ENCODE peak calls at places on chromosomes 7 and 10, in six cellular contexts. X is breast epithelium, O is Peyer's patch, S is stomach, F is AG04450, W is astrocyte. Q is an unnamed sample.

GRCh38 chr10:74432841-74433594 is 282.0 kb downstream of the ADK start:
- DNase-seq in X (no peak), O (no peak), S (no peak), F (peak), W (peak), Q (no peak)

GRCh38 chr7:51318886-51319579 is 2.4 kb upstream of the COBL start:
- DNase-seq in X (no peak), O (peak), S (no peak), F (no peak), W (no peak), Q (no peak)

GRCh38 chr7:28096713-28097112 is 83.9 kb downstream of the JAZF1 start:
- DNase-seq in X (peak), O (peak), S (peak), F (peak), W (no peak), Q (no peak)

GRCh38 chr7:75950111-75950681 is 35.2 kb downstream of the POR start:
- DNase-seq in X (no peak), O (no peak), S (no peak), F (no peak), W (no peak), Q (no peak)

GRCh38 chr10:127137391-127137790 is 59.0 kb downstream of the INSYN2A start:
- DNase-seq in X (no peak), O (no peak), S (no peak), F (no peak), W (no peak), Q (no peak)

GRCh38 chr10:122192142-122192541 is 79.0 kb upstream of the BTBD16 start:
- DNase-seq in X (no peak), O (no peak), S (no peak), F (no peak), W (no peak), Q (no peak)

GRCh38 chr10:132148261-132149251 is 38.2 kb upstream of the DPYSL4 start:
- DNase-seq in X (no peak), O (no peak), S (no peak), F (no peak), W (no peak), Q (no peak)

GRCh38 chr10:7984896-7985295 is 69.6 kb upstream of the GATA3 start:
- DNase-seq in X (no peak), O (no peak), S (no peak), F (no peak), W (no peak), Q (no peak)

GRCh38 chr7:151710121-151710640 is 166.7 kb downstream of the PRKAG2 start:
- DNase-seq in X (no peak), O (no peak), S (no peak), F (no peak), W (no peak), Q (no peak)

GRCh38 chr10:86079088-86079487 is 287.5 kb downstream of the GRID1 start:
- DNase-seq in X (no peak), O (no peak), S (peak), F (no peak), W (peak), Q (no peak)

GRCh38 chr7:2921748-2922147 is 77.6 kb upstream of the GNA12 start:
- DNase-seq in X (no peak), O (no peak), S (no peak), F (no peak), W (no peak), Q (no peak)

GRCh38 chr10:77321868-77322267 is 315.7 kb downstream of the KCNMA1 start:
- DNase-seq in X (no peak), O (no peak), S (no peak), F (no peak), W (peak), Q (no peak)

GRCh38 chr10:133264455-133264854 is 12.2 kb downstream of the ADAM8 start:
- DNase-seq in X (no peak), O (peak), S (no peak), F (no peak), W (no peak), Q (no peak)

GRCh38 chr10:108112218-108112617 is 947.7 kb upstream of the SORCS1 start:
- DNase-seq in X (no peak), O (no peak), S (no peak), F (no peak), W (no peak), Q (no peak)

GRCh38 chr10:131946880-131947279 is 34.8 kb downstream of the BNIP3 start:
- DNase-seq in X (peak), O (no peak), S (peak), F (no peak), W (peak), Q (no peak)

GRCh38 chr10:115856580-115856979 is 416.4 kb downstream of the GFRA1 start:
- DNase-seq in X (no peak), O (no peak), S (no peak), F (no peak), W (no peak), Q (no peak)

GRCh38 chr10:122510736-122511135 is 49.4 kb downstream of the HTRA1 start:
- DNase-seq in X (no peak), O (no peak), S (no peak), F (no peak), W (no peak), Q (no peak)

GRCh38 chr10:29374162-29374561 is 85.3 kb downstream of the LYZL1 start:
- DNase-seq in X (no peak), O (no peak), S (no peak), F (no peak), W (no peak), Q (no peak)

GRCh38 chr10:1043532-1043995 is 5.4 kb downstream of the IDI1 start:
- DNase-seq in X (no peak), O (peak), S (no peak), F (no peak), W (no peak), Q (no peak)

GRCh38 chr7:55441668-55442305 is 76.7 kb downstream of the LANCL2 start:
- DNase-seq in X (no peak), O (no peak), S (no peak), F (peak), W (peak), Q (peak)

GRCh38 chr10:133127291-133128125 is 32.5 kb upstream of the KNDC1 start:
- DNase-seq in X (no peak), O (no peak), S (no peak), F (no peak), W (no peak), Q (no peak)

GRCh38 chr10:50417906-50418697 is 166.8 kb upstream of the ASAH2 start:
- DNase-seq in X (no peak), O (peak), S (peak), F (peak), W (peak), Q (no peak)

GRCh38 chr10:127889605-127890195 is 3.0 kb downstream of the CLRN3 start:
- DNase-seq in X (no peak), O (no peak), S (no peak), F (no peak), W (peak), Q (no peak)

GRCh38 chr7:154584352-154585252 is 418.3 kb downstream of the PAXIP1 start:
- DNase-seq in X (no peak), O (no peak), S (no peak), F (no peak), W (peak), Q (no peak)
- H3K4me3 ChIP-seq in X (no peak), O (no peak), S (no peak), F (no peak), W (no peak), Q (no peak)

GRCh38 chr10:124918906-124919305 is 23.0 kb upstream of the ZRANB1 start:
- DNase-seq in X (no peak), O (no peak), S (no peak), F (no peak), W (no peak), Q (no peak)
- H3K4me3 ChIP-seq in X (no peak), O (peak), S (peak), F (peak), W (peak), Q (peak)

GRCh38 chr10:63273575-63273974 is 140.4 kb downstream of the NRBF2 start:
- DNase-seq in X (no peak), O (no peak), S (no peak), F (no peak), W (no peak), Q (no peak)
- H3K4me3 ChIP-seq in X (no peak), O (no peak), S (no peak), F (no peak), W (no peak), Q (no peak)

GRCh38 chr7:73737491-73738219 is 947 bp downstream of the ABHD11 start:
- DNase-seq in X (no peak), O (no peak), S (no peak), F (no peak), W (no peak), Q (no peak)
- H3K4me3 ChIP-seq in X (peak), O (peak), S (peak), F (peak), W (peak), Q (peak)

GRCh38 chr7:80078159-80078731 is 56.4 kb upstream of the GNAI1 start:
- DNase-seq in X (no peak), O (no peak), S (no peak), F (no peak), W (peak), Q (no peak)
- H3K4me3 ChIP-seq in X (peak), O (peak), S (peak), F (peak), W (no peak), Q (no peak)

GRCh38 chr7:4740796-4741195 is 34.6 kb upstream of the AP5Z1 start:
- DNase-seq in X (no peak), O (no peak), S (no peak), F (no peak), W (no peak), Q (no peak)

GRCh38 chr7:4737300-4737699 is 38.1 kb upstream of the AP5Z1 start:
- DNase-seq in X (no peak), O (no peak), S (no peak), F (no peak), W (no peak), Q (no peak)

GRCh38 chr7:4739528-4739992 is 35.9 kb upstream of the AP5Z1 start:
- DNase-seq in X (no peak), O (no peak), S (peak), F (no peak), W (peak), Q (no peak)

GRCh38 chr7:4742051-4742573 is 33.3 kb upstream of the AP5Z1 start:
- DNase-seq in X (peak), O (peak), S (peak), F (no peak), W (no peak), Q (no peak)

GRCh38 chr7:4738711-4739527 is 36.5 kb upstream of the AP5Z1 start:
- DNase-seq in X (no peak), O (no peak), S (peak), F (no peak), W (peak), Q (peak)
- H3K4me3 ChIP-seq in X (peak), O (peak), S (peak), F (peak), W (peak), Q (peak)

DNA sequence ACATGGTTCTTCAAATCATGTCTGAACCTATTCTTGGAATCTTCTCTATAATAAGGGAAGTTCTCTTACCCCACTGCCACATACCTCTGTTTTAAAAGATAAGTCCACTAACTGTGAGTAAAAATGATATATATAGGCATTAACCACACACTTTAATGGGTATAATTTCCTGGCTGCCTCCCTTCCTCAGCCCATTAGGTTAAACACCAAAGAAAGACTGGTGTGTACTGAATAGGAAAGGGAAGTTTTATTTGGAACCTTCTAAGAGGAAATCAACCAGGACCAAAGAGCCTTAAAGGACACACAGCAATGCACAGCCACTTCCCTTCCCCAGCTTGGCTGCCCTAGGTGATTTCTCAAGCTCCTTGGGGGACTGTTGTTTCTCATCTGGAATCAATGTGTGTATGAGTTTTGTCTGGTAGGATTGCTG is 5.0 kb upstream of the WBP1L start:
- DNase-seq in X (no peak), O (no peak), S (no peak), F (no peak), W (no peak), Q (no peak)
- H3K4me3 ChIP-seq in X (no peak), O (no peak), S (no peak), F (no peak), W (no peak), Q (no peak)

DNA sequence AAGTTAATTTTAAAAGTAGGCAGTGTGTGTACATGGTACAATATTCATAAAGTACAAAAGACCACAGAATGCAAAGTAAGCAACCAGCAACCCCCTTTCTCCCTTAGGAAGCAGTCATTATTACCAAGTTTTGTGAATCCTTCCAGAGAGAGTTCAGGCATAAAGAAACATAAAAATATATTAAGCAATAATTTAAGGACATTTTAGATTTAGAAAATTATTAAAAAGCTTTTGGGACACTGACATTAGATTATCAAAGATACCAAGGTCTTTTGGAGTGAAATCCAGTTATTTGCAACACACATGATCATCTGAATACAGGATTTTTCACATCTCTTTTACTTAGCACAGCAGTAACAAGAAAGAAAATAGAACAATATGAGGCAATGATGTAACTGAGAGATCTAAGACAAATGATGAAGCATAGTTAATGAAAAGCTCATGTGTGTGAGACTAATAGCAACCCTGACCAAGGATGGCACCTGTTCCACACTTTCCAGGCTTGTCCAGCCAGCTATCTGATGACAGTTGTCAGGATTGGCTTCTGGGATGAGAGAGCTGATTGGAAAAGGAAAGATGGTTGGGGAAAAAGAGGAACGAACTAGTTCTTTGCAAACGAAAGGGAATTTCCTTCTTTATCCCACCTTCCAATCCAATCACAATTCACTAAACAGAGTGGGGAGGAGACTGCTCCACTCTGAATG is 115.5 kb upstream of the LAMB4 start:
- DNase-seq in X (no peak), O (no peak), S (no peak), F (no peak), W (no peak), Q (no peak)
- H3K4me3 ChIP-seq in X (no peak), O (no peak), S (no peak), F (no peak), W (peak), Q (no peak)

DNA sequence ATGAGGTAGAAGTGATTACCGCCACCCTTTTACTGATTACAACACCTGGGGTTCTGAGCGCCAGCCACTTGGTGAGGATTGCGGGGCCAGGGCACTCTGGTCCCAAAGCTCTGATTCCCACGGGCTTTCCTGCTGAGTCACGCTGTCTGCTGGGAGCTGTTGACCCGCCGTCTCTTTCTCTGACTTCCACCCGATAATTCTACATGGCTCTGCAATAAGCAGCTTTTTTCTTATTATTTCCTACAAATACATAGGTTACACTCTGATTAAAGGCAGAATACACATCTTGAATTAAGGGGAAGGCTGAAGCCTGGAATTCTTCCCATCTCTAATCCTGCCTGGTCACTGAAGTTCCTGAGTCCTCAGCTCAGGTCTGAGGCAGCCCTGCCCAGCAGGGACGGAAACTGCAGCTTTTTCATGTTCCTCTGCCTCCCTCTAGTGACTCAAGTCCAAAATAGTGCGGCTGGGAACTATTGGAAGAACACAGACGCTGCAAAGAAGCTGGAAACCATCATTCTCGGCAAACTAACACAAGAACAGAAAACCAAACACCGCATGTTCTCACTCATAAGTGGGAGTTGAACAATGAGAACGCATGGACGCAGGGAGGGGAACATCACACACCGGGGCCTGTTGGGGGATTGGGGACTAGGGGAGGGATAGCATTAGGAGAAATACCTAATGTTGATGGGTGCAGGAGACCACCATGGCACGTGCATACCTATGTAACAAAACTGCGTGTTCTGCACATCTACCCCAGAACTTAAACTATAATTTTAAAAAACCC is 178.3 kb downstream of the PRKCQ start:
- DNase-seq in X (peak), O (peak), S (peak), F (peak), W (peak), Q (peak)
- H3K4me3 ChIP-seq in X (peak), O (peak), S (peak), F (peak), W (peak), Q (peak)

Q was measured in retinal pigment epithelial cell.